ENCODE peak calls at places on chromosomes 13 and 19, in seven cellular contexts. C is activated T-cell treated with anti-CD3 and anti-CD28 coated beads, Interleukin-2, amount 50 U/mL, for 72 hours; Z is retinal pigment epithelial cell; I is suprapubic skin; W is left ventricle myocardium superior; O is smooth muscle cell of the brain vasculature; U is Calu3. K is an unnamed sample.

GRCh38 chr13:26965976-26966375 is 205.4 kb upstream of the GPR12 start:
- DNase-seq in U (no peak), O (no peak), W (peak; percentile 83), C (no peak), Z (no peak), I (no peak), K (no peak)

GRCh38 chr19:49915271-49915670 is 13.7 kb upstream of the ATF5 start:
- DNase-seq in C (no peak), O (no peak), I (no peak), W (no peak), Z (no peak), U (no peak), K (no peak)

GRCh38 chr19:4575267-4575793 is 15.8 kb upstream of the SEMA6B start:
- DNase-seq in O (peak; percentile 95), Z (peak; percentile 77), U (peak; percentile 61), I (no peak), C (no peak), W (peak; percentile 68), K (no peak)

GRCh38 chr13:37985281-37985680 is 115.7 kb upstream of the TRPC4 start:
- DNase-seq in U (no peak), Z (no peak), I (no peak), W (no peak), O (no peak), C (no peak), K (no peak)

GRCh38 chr13:113746143-113746525 is 12.9 kb upstream of the TMEM255B start:
- DNase-seq in C (no peak), U (no peak), O (no peak), W (no peak), Z (no peak), I (no peak), K (no peak)

GRCh38 chr19:32358311-32358710 is 12.9 kb downstream of the ZNF507 start:
- DNase-seq in W (no peak), O (no peak), I (no peak), C (no peak), U (no peak), Z (no peak), K (no peak)

GRCh38 chr13:110379905-110380341 is 72.8 kb downstream of the COL4A2 start:
- DNase-seq in U (peak; percentile 1), I (no peak), O (no peak), C (no peak), W (no peak), Z (no peak), K (no peak)

GRCh38 chr13:105918842-105919741 is 616.4 kb downstream of the EFNB2 start:
- DNase-seq in C (no peak), O (no peak), Z (peak; percentile 48), W (no peak), I (no peak), U (peak; percentile 47), K (no peak)

GRCh38 chr19:44530777-44531176 is 1.3 kb upstream of the CEACAM20 start:
- DNase-seq in O (no peak), C (no peak), W (no peak), I (no peak), Z (no peak), U (no peak), K (no peak)

GRCh38 chr19:40872209-40872608 is 9.8 kb downstream of the CYP2A7 start:
- DNase-seq in I (no peak), O (no peak), W (no peak), C (no peak), U (no peak), Z (no peak), K (no peak)

GRCh38 chr19:1315470-1316166 is 29.9 kb downstream of the EFNA2 start:
- DNase-seq in O (no peak), W (peak; percentile 76), U (peak; percentile 67), I (no peak), Z (no peak), C (peak; percentile 49), K (no peak)